ENCODE peak calls at places on chromosomes 11 and 22, in nine cellular contexts. One of them, this sample, is unnamed.
A peak's percentile ranks its signal among the peaks of the same experiment; 100 is the strongest.

GRCh38 chr22:26364066-26365015 is 64.7 kb upstream of the ASPHD2 start:
- DNase-seq in CD4-positive, alpha-beta T cell: peak; percentile 32
- DNase-seq in heart right ventricle: peak; percentile 17
- DNase-seq in caudate nucleus: no peak
- DNase-seq in CD4-positive, alpha-beta memory T cell: peak; percentile 49
- DNase-seq in GM23338: peak; percentile 96
- DNase-seq in cardiac muscle cell: peak; percentile 86
- DNase-seq in GM12878: peak; percentile 27
- DNase-seq in kidney: no peak
- DNase-seq in this sample: peak; percentile 66

GRCh38 chr22:38282397-38282796 is 9.6 kb upstream of the TMEM184B start:
- DNase-seq in CD4-positive, alpha-beta memory T cell: no peak
- DNase-seq in kidney: no peak
- DNase-seq in caudate nucleus: no peak
- DNase-seq in cardiac muscle cell: no peak
- DNase-seq in heart right ventricle: no peak
- DNase-seq in GM12878: no peak
- DNase-seq in GM23338: no peak
- DNase-seq in CD4-positive, alpha-beta T cell: no peak
- DNase-seq in this sample: no peak

GRCh38 chr11:33898957-33899356 is 7.1 kb upstream of the LMO2 start:
- DNase-seq in GM23338: no peak
- DNase-seq in CD4-positive, alpha-beta memory T cell: no peak
- DNase-seq in cardiac muscle cell: no peak
- DNase-seq in caudate nucleus: no peak
- DNase-seq in heart right ventricle: no peak
- DNase-seq in kidney: no peak
- DNase-seq in GM12878: no peak
- DNase-seq in CD4-positive, alpha-beta T cell: no peak
- DNase-seq in this sample: no peak

GRCh38 chr11:102204174-102204573 is 93.9 kb downstream of the YAP1 start:
- DNase-seq in heart right ventricle: no peak
- DNase-seq in GM12878: no peak
- DNase-seq in CD4-positive, alpha-beta memory T cell: no peak
- DNase-seq in CD4-positive, alpha-beta T cell: no peak
- DNase-seq in cardiac muscle cell: no peak
- DNase-seq in caudate nucleus: no peak
- DNase-seq in kidney: no peak
- DNase-seq in GM23338: no peak
- DNase-seq in this sample: no peak

GRCh38 chr22:38864361-38865191 is 7.4 kb downstream of the CBX6 start:
- DNase-seq in GM23338: peak; percentile 67
- DNase-seq in CD4-positive, alpha-beta T cell: no peak
- DNase-seq in cardiac muscle cell: no peak
- DNase-seq in heart right ventricle: peak; percentile 78
- DNase-seq in GM12878: no peak
- DNase-seq in kidney: no peak
- DNase-seq in caudate nucleus: no peak
- DNase-seq in CD4-positive, alpha-beta memory T cell: no peak
- DNase-seq in this sample: no peak

GRCh38 chr22:23054531-23055257 is 15.6 kb upstream of the GNAZ start:
- DNase-seq in heart right ventricle: no peak
- DNase-seq in caudate nucleus: no peak
- DNase-seq in CD4-positive, alpha-beta T cell: no peak
- DNase-seq in GM12878: peak; percentile 55
- DNase-seq in kidney: peak; percentile 26
- DNase-seq in CD4-positive, alpha-beta memory T cell: no peak
- DNase-seq in GM23338: no peak
- DNase-seq in cardiac muscle cell: no peak
- DNase-seq in this sample: no peak

GRCh38 chr11:119389611-119390254 is 8.2 kb upstream of the USP2 start:
- DNase-seq in cardiac muscle cell: no peak
- DNase-seq in caudate nucleus: no peak
- DNase-seq in GM23338: peak; percentile 87
- DNase-seq in CD4-positive, alpha-beta T cell: no peak
- DNase-seq in CD4-positive, alpha-beta memory T cell: no peak
- DNase-seq in kidney: no peak
- DNase-seq in heart right ventricle: no peak
- DNase-seq in GM12878: no peak
- DNase-seq in this sample: no peak

GRCh38 chr11:11501546-11502274 is 120.1 kb downstream of the GALNT18 start:
- DNase-seq in heart right ventricle: no peak
- DNase-seq in CD4-positive, alpha-beta T cell: no peak
- DNase-seq in CD4-positive, alpha-beta memory T cell: no peak
- DNase-seq in kidney: no peak
- DNase-seq in caudate nucleus: no peak
- DNase-seq in GM23338: no peak
- DNase-seq in GM12878: no peak
- DNase-seq in cardiac muscle cell: no peak
- DNase-seq in this sample: no peak

GRCh38 chr11:40376346-40376745 is 1083.1 kb downstream of the LRRC4C start:
- DNase-seq in kidney: no peak
- DNase-seq in CD4-positive, alpha-beta T cell: no peak
- DNase-seq in CD4-positive, alpha-beta memory T cell: no peak
- DNase-seq in cardiac muscle cell: no peak
- DNase-seq in heart right ventricle: no peak
- DNase-seq in caudate nucleus: no peak
- DNase-seq in GM12878: no peak
- DNase-seq in GM23338: no peak
- DNase-seq in this sample: no peak

GRCh38 chr11:110317516-110317932 is 21.1 kb upstream of the RDX start:
- DNase-seq in heart right ventricle: no peak
- DNase-seq in kidney: no peak
- DNase-seq in GM12878: no peak
- DNase-seq in CD4-positive, alpha-beta memory T cell: no peak
- DNase-seq in CD4-positive, alpha-beta T cell: no peak
- DNase-seq in cardiac muscle cell: peak; percentile 52
- DNase-seq in caudate nucleus: no peak
- DNase-seq in GM23338: no peak
- DNase-seq in this sample: peak; percentile 60

GRCh38 chr22:50544746-50545253 is 899 bp upstream of the KLHDC7B start:
- DNase-seq in GM23338: no peak
- DNase-seq in CD4-positive, alpha-beta T cell: no peak
- DNase-seq in cardiac muscle cell: no peak
- DNase-seq in kidney: peak; percentile 87
- DNase-seq in heart right ventricle: no peak
- DNase-seq in GM12878: no peak
- DNase-seq in CD4-positive, alpha-beta memory T cell: no peak
- DNase-seq in caudate nucleus: no peak
- DNase-seq in this sample: no peak
- H3K27ac ChIP-seq in GM23338: no peak overlapping the region
- H3K27ac ChIP-seq in CD4-positive, alpha-beta T cell: peak overlapping the region; percentile 27
- H3K27ac ChIP-seq in cardiac muscle cell: no peak overlapping the region
- H3K27ac ChIP-seq in kidney: peak overlapping the region; percentile 67
- H3K27ac ChIP-seq in heart right ventricle: peak overlapping the region; percentile 64
- H3K27ac ChIP-seq in GM12878: peak overlapping the region; percentile 45
- H3K27ac ChIP-seq in CD4-positive, alpha-beta memory T cell: peak overlapping the region; percentile 59
- H3K27ac ChIP-seq in caudate nucleus: no peak overlapping the region
- H3K27ac ChIP-seq in this sample: no peak overlapping the region

GRCh38 chr22:32700186-32700882 is 101.2 kb upstream of the TIMP3 start:
- DNase-seq in GM23338: no peak
- DNase-seq in CD4-positive, alpha-beta T cell: no peak
- DNase-seq in heart right ventricle: peak; percentile 30
- DNase-seq in cardiac muscle cell: no peak
- DNase-seq in caudate nucleus: no peak
- DNase-seq in GM12878: no peak
- DNase-seq in CD4-positive, alpha-beta memory T cell: no peak
- DNase-seq in kidney: no peak
- DNase-seq in this sample: no peak
- H3K27ac ChIP-seq in GM23338: no peak overlapping the region
- H3K27ac ChIP-seq in CD4-positive, alpha-beta T cell: no peak overlapping the region
- H3K27ac ChIP-seq in heart right ventricle: peak overlapping the region; percentile 80
- H3K27ac ChIP-seq in cardiac muscle cell: no peak overlapping the region
- H3K27ac ChIP-seq in caudate nucleus: no peak overlapping the region
- H3K27ac ChIP-seq in GM12878: no peak overlapping the region
- H3K27ac ChIP-seq in CD4-positive, alpha-beta memory T cell: no peak overlapping the region
- H3K27ac ChIP-seq in kidney: no peak overlapping the region
- H3K27ac ChIP-seq in this sample: no peak overlapping the region

GRCh38 chr22:20063271-20064139 is 16.5 kb upstream of the DGCR8 start:
- DNase-seq in CD4-positive, alpha-beta T cell: no peak
- DNase-seq in GM23338: peak; percentile 44
- DNase-seq in CD4-positive, alpha-beta memory T cell: no peak
- DNase-seq in GM12878: no peak
- DNase-seq in cardiac muscle cell: no peak
- DNase-seq in kidney: no peak
- DNase-seq in heart right ventricle: no peak
- DNase-seq in caudate nucleus: no peak
- DNase-seq in this sample: no peak
- H3K27ac ChIP-seq in CD4-positive, alpha-beta T cell: no peak overlapping the region
- H3K27ac ChIP-seq in GM23338: no peak overlapping the region
- H3K27ac ChIP-seq in CD4-positive, alpha-beta memory T cell: no peak overlapping the region
- H3K27ac ChIP-seq in GM12878: no peak overlapping the region
- H3K27ac ChIP-seq in cardiac muscle cell: no peak overlapping the region
- H3K27ac ChIP-seq in kidney: no peak overlapping the region
- H3K27ac ChIP-seq in heart right ventricle: no peak overlapping the region
- H3K27ac ChIP-seq in caudate nucleus: no peak overlapping the region
- H3K27ac ChIP-seq in this sample: no peak overlapping the region

GRCh38 chr11:73383249-73384126 is 7.3 kb downstream of the RELT start:
- DNase-seq in kidney: no peak
- DNase-seq in heart right ventricle: no peak
- DNase-seq in GM12878: no peak
- DNase-seq in CD4-positive, alpha-beta memory T cell: peak; percentile 22
- DNase-seq in CD4-positive, alpha-beta T cell: no peak
- DNase-seq in caudate nucleus: no peak
- DNase-seq in GM23338: no peak
- DNase-seq in cardiac muscle cell: no peak
- DNase-seq in this sample: no peak
- H3K27ac ChIP-seq in kidney: peak overlapping the region; percentile 30
- H3K27ac ChIP-seq in heart right ventricle: peak overlapping the region; percentile 71
- H3K27ac ChIP-seq in GM12878: peak overlapping the region; percentile 95
- H3K27ac ChIP-seq in CD4-positive, alpha-beta memory T cell: no peak overlapping the region
- H3K27ac ChIP-seq in CD4-positive, alpha-beta T cell: no peak overlapping the region
- H3K27ac ChIP-seq in caudate nucleus: peak overlapping the region; percentile 44
- H3K27ac ChIP-seq in GM23338: no peak overlapping the region
- H3K27ac ChIP-seq in cardiac muscle cell: no peak overlapping the region
- H3K27ac ChIP-seq in this sample: no peak overlapping the region

DNA sequence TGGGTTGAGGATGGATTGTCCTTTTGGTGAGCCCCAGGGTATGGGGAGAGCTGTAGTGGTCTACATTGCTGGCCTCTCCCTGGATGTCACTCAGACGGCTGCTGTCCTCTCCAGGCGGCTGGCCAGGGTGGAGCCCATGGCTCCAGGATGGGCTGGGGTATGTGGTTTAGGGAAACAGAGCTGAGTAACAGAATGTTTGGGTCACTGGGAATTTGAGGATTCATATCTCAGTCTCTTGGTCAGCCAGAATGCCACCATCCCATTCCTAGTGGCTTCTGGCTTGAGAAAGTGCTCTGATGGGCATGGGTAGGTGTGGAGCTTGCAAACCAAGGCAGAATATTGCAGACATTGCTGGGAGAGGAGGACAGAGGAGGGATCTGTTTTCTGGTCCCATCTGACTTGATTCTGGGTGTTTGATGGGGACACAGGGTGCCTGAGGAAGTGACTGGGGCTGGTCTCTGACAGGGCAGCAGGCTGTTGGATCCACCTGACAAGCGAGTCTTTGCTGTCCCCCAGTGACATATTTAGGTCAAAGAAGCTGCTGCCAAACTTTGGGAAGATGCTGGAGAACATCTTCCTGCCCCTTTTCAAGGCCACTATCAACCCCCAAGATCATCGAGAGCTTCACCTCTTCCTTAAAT is 41.4 kb downstream of the AMPD3 start:
- DNase-seq in GM23338: no peak
- DNase-seq in CD4-positive, alpha-beta memory T cell: no peak
- DNase-seq in kidney: no peak
- DNase-seq in heart right ventricle: no peak
- DNase-seq in caudate nucleus: no peak
- DNase-seq in GM12878: no peak
- DNase-seq in CD4-positive, alpha-beta T cell: no peak
- DNase-seq in cardiac muscle cell: no peak
- DNase-seq in this sample: no peak
- H3K27ac ChIP-seq in GM23338: no peak overlapping the region
- H3K27ac ChIP-seq in CD4-positive, alpha-beta memory T cell: no peak overlapping the region
- H3K27ac ChIP-seq in kidney: no peak overlapping the region
- H3K27ac ChIP-seq in heart right ventricle: no peak overlapping the region
- H3K27ac ChIP-seq in caudate nucleus: no peak overlapping the region
- H3K27ac ChIP-seq in GM12878: no peak overlapping the region
- H3K27ac ChIP-seq in CD4-positive, alpha-beta T cell: no peak overlapping the region
- H3K27ac ChIP-seq in cardiac muscle cell: no peak overlapping the region
- H3K27ac ChIP-seq in this sample: no peak overlapping the region

DNA sequence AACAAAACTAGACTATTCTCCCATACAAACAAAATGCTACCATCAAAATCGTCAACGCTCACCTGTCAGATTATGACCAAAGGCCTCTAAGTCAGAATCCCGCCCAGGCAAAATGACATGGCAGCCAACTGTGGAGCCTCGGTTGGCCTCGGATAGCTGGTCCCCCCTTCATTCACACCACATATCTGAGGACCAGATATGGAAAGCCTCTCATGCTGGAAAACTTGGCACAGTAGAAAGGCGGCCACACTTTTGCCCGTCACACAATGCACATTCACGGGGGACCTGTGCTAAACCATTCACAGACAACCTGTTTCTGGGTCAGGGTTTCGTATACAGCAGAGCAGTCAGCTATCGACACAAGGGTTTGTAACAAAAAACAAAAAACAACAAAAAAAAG is 11.2 kb downstream of the MAPK1 start:
- DNase-seq in cardiac muscle cell: no peak
- DNase-seq in caudate nucleus: no peak
- DNase-seq in GM12878: no peak
- DNase-seq in kidney: no peak
- DNase-seq in CD4-positive, alpha-beta T cell: no peak
- DNase-seq in heart right ventricle: no peak
- DNase-seq in CD4-positive, alpha-beta memory T cell: no peak
- DNase-seq in GM23338: no peak
- DNase-seq in this sample: no peak
- H3K27ac ChIP-seq in cardiac muscle cell: peak overlapping the region; percentile 40
- H3K27ac ChIP-seq in caudate nucleus: no peak overlapping the region
- H3K27ac ChIP-seq in GM12878: no peak overlapping the region
- H3K27ac ChIP-seq in kidney: no peak overlapping the region
- H3K27ac ChIP-seq in CD4-positive, alpha-beta T cell: no peak overlapping the region
- H3K27ac ChIP-seq in heart right ventricle: peak overlapping the region; percentile 9
- H3K27ac ChIP-seq in CD4-positive, alpha-beta memory T cell: no peak overlapping the region
- H3K27ac ChIP-seq in GM23338: no peak overlapping the region
- H3K27ac ChIP-seq in this sample: no peak overlapping the region

DNA sequence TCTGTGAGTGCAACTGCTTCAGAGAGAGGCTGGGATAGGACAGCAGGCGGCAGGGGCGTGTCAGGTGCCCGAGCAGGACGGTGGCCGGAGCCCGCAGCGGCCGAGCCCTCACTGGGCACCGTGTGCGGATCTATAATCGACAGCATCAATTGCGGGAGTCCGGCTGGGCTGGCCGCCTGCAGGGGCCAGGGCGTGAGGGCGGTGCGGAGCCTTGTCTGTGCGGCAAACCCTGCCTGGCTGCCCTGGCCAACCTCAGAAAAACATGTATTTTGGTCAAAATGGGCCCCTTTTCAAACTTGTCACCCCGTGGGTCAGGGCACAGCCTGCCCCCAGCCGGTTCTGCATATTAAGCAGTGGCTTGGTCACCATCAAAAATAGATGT is 91.3 kb upstream of the KCNQ1OT1 start:
- DNase-seq in caudate nucleus: no peak
- DNase-seq in heart right ventricle: peak; percentile 9
- DNase-seq in GM23338: no peak
- DNase-seq in CD4-positive, alpha-beta T cell: no peak
- DNase-seq in GM12878: no peak
- DNase-seq in cardiac muscle cell: no peak
- DNase-seq in CD4-positive, alpha-beta memory T cell: no peak
- DNase-seq in kidney: peak; percentile 78
- DNase-seq in this sample: no peak
- H3K27ac ChIP-seq in caudate nucleus: no peak overlapping the region
- H3K27ac ChIP-seq in heart right ventricle: no peak overlapping the region
- H3K27ac ChIP-seq in GM23338: no peak overlapping the region
- H3K27ac ChIP-seq in CD4-positive, alpha-beta T cell: no peak overlapping the region
- H3K27ac ChIP-seq in GM12878: no peak overlapping the region
- H3K27ac ChIP-seq in cardiac muscle cell: no peak overlapping the region
- H3K27ac ChIP-seq in CD4-positive, alpha-beta memory T cell: no peak overlapping the region
- H3K27ac ChIP-seq in kidney: no peak overlapping the region
- H3K27ac ChIP-seq in this sample: no peak overlapping the region

This sample was measured in astrocyte.